ENCODE peak calls at places on chromosomes 6 and 20, in six cellular contexts. B is aorta, G is A673, S is IMR-90, I is cardiac fibroblast, H is AG09309. P is an unnamed sample.

GRCh38 chr20:35252037-35252461 is 25.6 kb downstream of the MMP24 start:
- DNase-seq in B (no peak), G (no peak), S (no peak), I (no peak), H (no peak), P (no peak)

GRCh38 chr6:159061805-159062563 is 17.2 kb upstream of the TAGAP start:
- DNase-seq in B (no peak), G (no peak), S (no peak), I (no peak), H (no peak), P (no peak)

GRCh38 chr6:19964115-19964514 is 126.9 kb downstream of the ID4 start:
- DNase-seq in B (no peak), G (no peak), S (no peak), I (no peak), H (no peak), P (no peak)

GRCh38 chr6:118709859-118710350 is 58.5 kb upstream of the CEP85L start:
- DNase-seq in B (no peak), G (peak; percentile 81), S (peak; percentile 86), I (peak; percentile 66), H (peak; percentile 67), P (no peak)

GRCh38 chr20:24670341-24670821 is 201.0 kb downstream of the SYNDIG1 start:
- DNase-seq in B (no peak), G (no peak), S (no peak), I (no peak), H (no peak), P (no peak)

GRCh38 chr20:49578436-49578835 is 10.5 kb upstream of the PTGIS start:
- DNase-seq in B (no peak), G (no peak), S (no peak), I (no peak), H (no peak), P (no peak)

GRCh38 chr20:36792422-36792821 is 18.9 kb upstream of the DSN1 start:
- DNase-seq in B (peak; percentile 73), G (peak; percentile 65), S (peak; percentile 72), I (peak; percentile 74), H (peak; percentile 29), P (peak; percentile 76)

GRCh38 chr6:136226027-136226673 is 24.0 kb downstream of the MTFR2 start:
- DNase-seq in B (no peak), G (peak; percentile 61), S (peak; percentile 67), I (peak; percentile 74), H (peak; percentile 14), P (peak; percentile 91)

GRCh38 chr6:126107475-126108121 is 121.3 kb downstream of the TRMT11 start:
- DNase-seq in B (no peak), G (peak; percentile 86), S (no peak), I (peak; percentile 49), H (no peak), P (peak; percentile 48)

GRCh38 chr20:4383966-4384365 is 337.7 kb upstream of the PRND start:
- DNase-seq in B (no peak), G (peak; percentile 81), S (no peak), I (no peak), H (peak; percentile 25), P (peak; percentile 61)

GRCh38 chr20:44137210-44137781 is 49.7 kb downstream of the JPH2 start:
- DNase-seq in B (peak; percentile 66), G (no peak), S (peak; percentile 38), I (peak; percentile 51), H (no peak), P (peak; percentile 58)

GRCh38 chr6:132298344-132298949 is 102.8 kb downstream of the MOXD1 start:
- DNase-seq in B (no peak), G (peak; percentile 56), S (peak; percentile 62), I (peak; percentile 67), H (peak; percentile 8), P (peak; percentile 62)

GRCh38 chr20:46027245-46027853 is 1.7 kb upstream of the SLC12A5 start:
- DNase-seq in B (no peak), G (peak; percentile 74), S (peak; percentile 61), I (peak; percentile 62), H (peak; percentile 16), P (peak; percentile 71)

GRCh38 chr20:52291109-52291508 is 99.5 kb upstream of the ZFP64 start:
- DNase-seq in B (no peak), G (peak; percentile 75), S (no peak), I (no peak), H (no peak), P (no peak)

GRCh38 chr6:9523462-9523861 is 891.4 kb downstream of the TFAP2A start:
- DNase-seq in B (no peak), G (no peak), S (peak; percentile 96), I (peak; percentile 86), H (peak; percentile 47), P (peak; percentile 93)

GRCh38 chr6:31579546-31580445 is 2.4 kb downstream of the LTB start:
- DNase-seq in B (no peak), G (no peak), S (no peak), I (no peak), H (no peak), P (no peak)

GRCh38 chr6:26660096-26660425 is 515 bp upstream of the ZNF322 start:
- DNase-seq in B (no peak), G (peak; percentile 35), S (peak; percentile 33), I (peak; percentile 25), H (no peak), P (no peak)

GRCh38 chr6:43871933-43872332 is 101.9 kb downstream of the VEGFA start:
- DNase-seq in B (no peak), G (no peak), S (no peak), I (no peak), H (no peak), P (no peak)

GRCh38 chr20:9180480-9181257 is 111.8 kb downstream of the PLCB4 start:
- DNase-seq in B (no peak), G (no peak), S (no peak), I (no peak), H (no peak), P (no peak)

GRCh38 chr6:167669870-167670802 is 156.6 kb upstream of the AFDN start:
- DNase-seq in B (no peak), G (no peak), S (no peak), I (no peak), H (no peak), P (no peak)

GRCh38 chr20:44181611-44182010 is 5.4 kb downstream of the JPH2 start:
- DNase-seq in B (peak; percentile 53), G (no peak), S (no peak), I (no peak), H (no peak), P (no peak)

GRCh38 chr20:3908667-3909066 is 19.5 kb downstream of the PANK2 start:
- DNase-seq in B (no peak), G (no peak), S (no peak), I (no peak), H (no peak), P (no peak)

GRCh38 chr6:111788779-111789276 is 84.4 kb downstream of the FYN start:
- DNase-seq in B (no peak), G (no peak), S (no peak), I (no peak), H (no peak), P (no peak)

GRCh38 chr6:130840050-130840449 is 12.8 kb downstream of the SMLR1 start:
- DNase-seq in B (no peak), G (no peak), S (no peak), I (no peak), H (no peak), P (no peak)

GRCh38 chr6:7150381-7151064 is 42.8 kb downstream of the RREB1 start:
- DNase-seq in B (no peak), G (no peak), S (no peak), I (no peak), H (no peak), P (no peak)

GRCh38 chr6:52597738-52598122 is 20.9 kb upstream of the TRAM2 start:
- DNase-seq in B (no peak), G (no peak), S (no peak), I (no peak), H (no peak), P (no peak)

GRCh38 chr6:52595796-52596130 is 18.9 kb upstream of the TRAM2 start:
- DNase-seq in B (no peak), G (no peak), S (no peak), I (no peak), H (no peak), P (no peak)

GRCh38 chr6:52594216-52594615 is 17.4 kb upstream of the TRAM2 start:
- DNase-seq in B (no peak), G (no peak), S (no peak), I (no peak), H (no peak), P (no peak)

GRCh38 chr6:52596371-52597028 is 19.6 kb upstream of the TRAM2 start:
- DNase-seq in B (no peak), G (no peak), S (peak; percentile 84), I (peak; percentile 84), H (no peak), P (peak; percentile 68)

DNA sequence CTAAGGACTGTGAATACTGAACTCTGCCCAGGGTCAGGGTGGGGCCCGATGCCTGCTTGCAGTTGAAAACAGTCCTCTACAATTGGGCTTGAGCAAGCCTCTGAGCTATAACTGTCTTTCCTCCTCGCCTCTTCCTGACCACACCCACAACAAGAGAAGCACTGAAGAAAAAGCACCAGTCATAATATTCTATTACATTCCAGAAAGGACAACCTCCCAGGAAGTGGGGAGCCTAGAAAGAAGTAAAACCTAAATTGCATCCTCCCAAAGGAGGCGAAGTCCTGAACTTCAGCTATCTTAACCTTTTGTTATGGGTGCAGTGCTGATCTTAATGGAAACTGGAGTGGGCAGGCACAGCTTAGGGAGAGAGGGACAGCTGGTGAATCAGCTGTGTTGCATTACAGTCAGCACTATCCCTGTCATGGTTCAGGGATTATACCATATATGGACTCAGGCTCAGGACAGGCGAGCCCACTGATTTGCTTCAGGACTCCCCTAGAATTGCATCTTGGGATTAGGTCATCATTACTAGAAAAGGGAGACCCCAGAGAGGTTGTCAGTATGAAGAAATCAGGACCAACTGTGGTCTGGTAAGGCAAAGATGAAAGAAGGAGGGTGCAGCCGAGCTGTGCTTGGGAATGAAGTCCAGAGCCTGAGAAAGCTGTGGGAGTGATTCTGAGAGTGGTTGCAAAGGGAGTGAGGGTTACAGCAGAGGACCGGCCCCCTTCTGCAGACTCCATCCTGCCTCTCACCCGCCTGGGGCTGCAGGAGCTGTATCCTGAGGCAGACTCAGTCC is 18.3 kb upstream of the TRAM2 start:
- DNase-seq in B (peak; percentile 62), G (peak; percentile 51), S (peak; percentile 94), I (peak; percentile 85), H (no peak), P (peak; percentile 93)
- H3K4me3 ChIP-seq in B (no peak overlapping the region), G (no peak overlapping the region), S (peak overlapping the region; percentile 25), I (no peak overlapping the region), H (peak overlapping the region; percentile 19), P (peak overlapping the region; percentile 10)

DNA sequence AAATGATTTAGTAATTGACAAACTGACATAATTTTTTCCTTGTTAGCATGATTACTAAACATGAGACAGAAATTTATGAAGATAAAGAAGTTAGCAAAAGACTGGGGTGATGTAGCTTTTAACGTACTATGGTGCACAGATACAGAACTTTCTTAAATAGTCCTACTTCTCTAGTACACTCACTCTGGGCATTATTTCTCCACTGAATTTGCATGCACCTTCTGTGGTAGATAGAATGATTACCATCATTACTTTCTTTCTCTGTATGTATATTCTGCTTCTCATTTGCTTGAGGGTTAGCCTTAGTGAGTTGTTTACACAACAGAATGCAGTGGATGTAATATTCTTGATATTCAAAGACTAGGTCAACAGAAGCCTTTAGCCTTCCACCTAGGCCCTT is 173.1 kb upstream of the EPHA7 start:
- DNase-seq in B (no peak), G (no peak), S (no peak), I (no peak), H (no peak), P (no peak)
- H3K4me3 ChIP-seq in B (no peak overlapping the region), G (no peak overlapping the region), S (no peak overlapping the region), I (no peak overlapping the region), H (no peak overlapping the region), P (no peak overlapping the region)

GRCh38 chr20:62858059-62858458 is 3.6 kb downstream of the TCFL5 start:
- DNase-seq in B (no peak), G (no peak), S (no peak), I (no peak), H (no peak), P (no peak)
- H3K4me3 ChIP-seq in B (no peak overlapping the region), G (no peak overlapping the region), S (no peak overlapping the region), I (no peak overlapping the region), H (no peak overlapping the region), P (no peak overlapping the region)

GRCh38 chr6:52391599-52391998 is 28.5 kb upstream of the EFHC1 start:
- DNase-seq in B (no peak), G (no peak), S (no peak), I (no peak), H (no peak), P (no peak)
- H3K4me3 ChIP-seq in B (no peak overlapping the region), G (no peak overlapping the region), S (no peak overlapping the region), I (no peak overlapping the region), H (no peak overlapping the region), P (no peak overlapping the region)